ENCODE peak calls at places on chromosomes 16 and 17, in eight cellular contexts. X is brain microvascular endothelial cell, N is MCF 10A, H is GM20000, A is lung, M is thoracic aorta, Y is neural crest cell, F is hepatocyte. E is an unnamed sample.

GRCh38 chr17:57948555-57949420 is 6.4 kb downstream of the CUEDC1 start:
- DNase-seq in Y (no peak), N (peak; percentile 88), F (peak; percentile 70), H (no peak), X (peak; percentile 66), A (peak; percentile 34), M (no peak), E (no peak)

GRCh38 chr16:8962393-8963009 is 1.2 kb downstream of the USP7 start:
- DNase-seq in N (peak; percentile 31), M (no peak), A (peak; percentile 37), F (peak; percentile 68), H (peak; percentile 77), X (no peak), Y (no peak), E (no peak)

GRCh38 chr17:27845264-27846041 is 45.1 kb upstream of the NOS2 start:
- DNase-seq in X (no peak), N (no peak), A (no peak), M (no peak), H (no peak), Y (no peak), F (peak; percentile 46), E (no peak)

GRCh38 chr17:45371414-45372324 is 54.8 kb upstream of the MAP3K14 start:
- DNase-seq in M (peak; percentile 36), A (peak; percentile 84), X (peak; percentile 94), F (peak; percentile 95), N (peak; percentile 95), Y (peak; percentile 62), H (no peak), E (peak; percentile 84)

GRCh38 chr17:66786101-66786500 is 48.8 kb upstream of the CACNG5 start:
- DNase-seq in H (no peak), A (no peak), F (no peak), N (no peak), X (no peak), M (no peak), Y (no peak), E (no peak)

GRCh38 chr17:57880086-57880456 is 30.2 kb upstream of the MRPS23 start:
- DNase-seq in A (no peak), M (no peak), F (no peak), Y (no peak), N (no peak), H (no peak), X (no peak), E (no peak)

GRCh38 chr17:57761887-57762286 is 16.8 kb upstream of the CCDC182 start:
- DNase-seq in M (no peak), N (no peak), F (no peak), Y (no peak), X (no peak), A (no peak), H (no peak), E (no peak)

GRCh38 chr16:56861092-56861610 is 3.9 kb upstream of the SLC12A3 start:
- DNase-seq in Y (no peak), N (no peak), A (no peak), H (no peak), X (no peak), M (no peak), F (peak; percentile 38), E (no peak)

GRCh38 chr17:68057531-68057952 is 22.0 kb downstream of the KPNA2 start:
- DNase-seq in H (no peak), A (no peak), N (peak; percentile 41), X (peak; percentile 58), M (no peak), F (no peak), Y (no peak), E (no peak)

GRCh38 chr16:28308794-28309535 is 16.6 kb downstream of the SBK1 start:
- DNase-seq in H (no peak), X (no peak), A (no peak), F (no peak), N (no peak), M (no peak), Y (no peak), E (no peak)

GRCh38 chr17:74730491-74731346 is 6.3 kb upstream of the RAB37 start:
- DNase-seq in H (no peak), Y (no peak), N (no peak), M (no peak), X (no peak), F (no peak), A (no peak), E (no peak)

GRCh38 chr17:50035421-50035879 is 20.5 kb upstream of the ITGA3 start:
- DNase-seq in Y (no peak), X (no peak), M (no peak), F (no peak), H (no peak), A (no peak), N (no peak), E (no peak)
- TF ChIP-seq CTCF in Y (no peak), X (peak; percentile 20), M (no peak), F (no peak), H (no peak), A (no peak), N (no peak), E (no peak)

GRCh38 chr16:23327836-23328235 is 25.7 kb downstream of the SCNN1B start:
- DNase-seq in F (no peak), M (no peak), N (no peak), A (no peak), X (no peak), H (no peak), Y (no peak), E (no peak)
- TF ChIP-seq CTCF in F (no peak), M (no peak), N (no peak), A (no peak), X (no peak), H (no peak), Y (no peak), E (no peak)

GRCh38 chr16:3182608-3183444 is 5.2 kb upstream of the OR1F1 start:
- DNase-seq in Y (peak; percentile 75), H (peak; percentile 62), F (no peak), A (no peak), X (peak; percentile 68), N (peak; percentile 72), M (no peak), E (no peak)
- TF ChIP-seq CTCF in Y (no peak), H (peak; percentile 46), F (peak; percentile 25), A (no peak), X (peak; percentile 59), N (no peak), M (peak; percentile 22), E (peak; percentile 25)

GRCh38 chr17:2303278-2304188 is at the start of the genes SMG6 and SRR:
- DNase-seq in M (peak; percentile 60), N (peak; percentile 92), X (peak; percentile 73), Y (peak; percentile 82), H (peak; percentile 100), A (peak; percentile 91), F (peak; percentile 96), E (peak; percentile 37)
- TF ChIP-seq CTCF in M (no peak), N (no peak), X (no peak), Y (no peak), H (no peak), A (no peak), F (no peak), E (no peak)

E was measured in retinal pigment epithelial cell.